ENCODE peak calls at places on chromosomes 11 and 22, in nine cellular contexts. One of them, this sample, is unnamed.
A peak's percentile ranks its signal among the peaks of the same experiment; 100 is the strongest.

GRCh38 chr22:21602579-21602978 is 27.2 kb downstream of the YDJC start:
- DNase-seq in heart right ventricle: no peak
- DNase-seq in uterus: no peak
- DNase-seq in fibroblast of lung: no peak
- DNase-seq in spleen: no peak
- DNase-seq in left ventricle myocardium inferior: no peak
- DNase-seq in HepG2: no peak
- DNase-seq in body of pancreas: no peak
- DNase-seq in right lobe of liver: no peak
- DNase-seq in this sample: no peak

GRCh38 chr22:45192701-45193187 is 29.0 kb downstream of the NUP50 start:
- DNase-seq in heart right ventricle: no peak
- DNase-seq in uterus: no peak
- DNase-seq in fibroblast of lung: no peak
- DNase-seq in spleen: peak; percentile 51
- DNase-seq in left ventricle myocardium inferior: no peak
- DNase-seq in HepG2: peak; percentile 63
- DNase-seq in body of pancreas: no peak
- DNase-seq in right lobe of liver: no peak
- DNase-seq in this sample: no peak

GRCh38 chr11:6682936-6683861 is at the start of gene MRPL17:
- DNase-seq in heart right ventricle: peak; percentile 100
- DNase-seq in uterus: peak; percentile 99
- DNase-seq in fibroblast of lung: peak; percentile 99
- DNase-seq in spleen: peak; percentile 99
- DNase-seq in left ventricle myocardium inferior: peak; percentile 99
- DNase-seq in HepG2: peak; percentile 98
- DNase-seq in body of pancreas: peak; percentile 99
- DNase-seq in right lobe of liver: peak; percentile 99
- DNase-seq in this sample: peak; percentile 99

GRCh38 chr11:41201156-41201555 is 258.3 kb downstream of the LRRC4C start:
- DNase-seq in heart right ventricle: peak; percentile 6
- DNase-seq in uterus: no peak
- DNase-seq in fibroblast of lung: peak; percentile 28
- DNase-seq in spleen: no peak
- DNase-seq in left ventricle myocardium inferior: no peak
- DNase-seq in HepG2: peak; percentile 21
- DNase-seq in body of pancreas: no peak
- DNase-seq in right lobe of liver: no peak
- DNase-seq in this sample: no peak

GRCh38 chr22:46754110-46754799 is 8.2 kb upstream of the TBC1D22A start:
- DNase-seq in heart right ventricle: peak; percentile 96
- DNase-seq in uterus: peak; percentile 86
- DNase-seq in fibroblast of lung: peak; percentile 93
- DNase-seq in spleen: peak; percentile 91
- DNase-seq in left ventricle myocardium inferior: peak; percentile 94
- DNase-seq in HepG2: peak; percentile 92
- DNase-seq in body of pancreas: peak; percentile 94
- DNase-seq in right lobe of liver: peak; percentile 91
- DNase-seq in this sample: peak; percentile 38

GRCh38 chr22:37544955-37545702 is 15.2 kb upstream of the CDC42EP1 start:
- DNase-seq in heart right ventricle: peak; percentile 81
- DNase-seq in uterus: peak; percentile 77
- DNase-seq in fibroblast of lung: peak; percentile 65
- DNase-seq in spleen: no peak
- DNase-seq in left ventricle myocardium inferior: peak; percentile 68
- DNase-seq in HepG2: peak; percentile 81
- DNase-seq in body of pancreas: peak; percentile 92
- DNase-seq in right lobe of liver: peak; percentile 89
- DNase-seq in this sample: peak; percentile 51

GRCh38 chr11:68506908-68507307 is 46.4 kb downstream of the PPP6R3 start:
- DNase-seq in heart right ventricle: no peak
- DNase-seq in uterus: no peak
- DNase-seq in fibroblast of lung: no peak
- DNase-seq in spleen: no peak
- DNase-seq in left ventricle myocardium inferior: no peak
- DNase-seq in HepG2: no peak
- DNase-seq in body of pancreas: no peak
- DNase-seq in right lobe of liver: no peak
- DNase-seq in this sample: no peak

GRCh38 chr11:13902456-13902855 is 60.1 kb upstream of the SPON1 start:
- DNase-seq in heart right ventricle: no peak
- DNase-seq in uterus: no peak
- DNase-seq in fibroblast of lung: no peak
- DNase-seq in spleen: no peak
- DNase-seq in left ventricle myocardium inferior: peak; percentile 21
- DNase-seq in HepG2: no peak
- DNase-seq in body of pancreas: no peak
- DNase-seq in right lobe of liver: no peak
- DNase-seq in this sample: no peak

GRCh38 chr11:131982154-131982553 is 611.7 kb downstream of the NTM start:
- DNase-seq in heart right ventricle: no peak
- DNase-seq in uterus: no peak
- DNase-seq in fibroblast of lung: no peak
- DNase-seq in spleen: no peak
- DNase-seq in left ventricle myocardium inferior: no peak
- DNase-seq in HepG2: no peak
- DNase-seq in body of pancreas: no peak
- DNase-seq in right lobe of liver: no peak
- DNase-seq in this sample: no peak

GRCh38 chr11:102810943-102811528 is 13.1 kb upstream of the MMP1 start:
- DNase-seq in heart right ventricle: no peak
- DNase-seq in uterus: no peak
- DNase-seq in fibroblast of lung: peak; percentile 47
- DNase-seq in spleen: no peak
- DNase-seq in left ventricle myocardium inferior: no peak
- DNase-seq in HepG2: peak; percentile 12
- DNase-seq in body of pancreas: no peak
- DNase-seq in right lobe of liver: no peak
- DNase-seq in this sample: no peak

GRCh38 chr11:102806296-102806695 is 8.3 kb upstream of the MMP1 start:
- DNase-seq in heart right ventricle: no peak
- DNase-seq in uterus: no peak
- DNase-seq in fibroblast of lung: no peak
- DNase-seq in spleen: no peak
- DNase-seq in left ventricle myocardium inferior: no peak
- DNase-seq in HepG2: no peak
- DNase-seq in body of pancreas: no peak
- DNase-seq in right lobe of liver: no peak
- DNase-seq in this sample: no peak

GRCh38 chr11:102813484-102813883 is 15.5 kb upstream of the MMP1 start:
- DNase-seq in heart right ventricle: no peak
- DNase-seq in uterus: no peak
- DNase-seq in fibroblast of lung: no peak
- DNase-seq in spleen: no peak
- DNase-seq in left ventricle myocardium inferior: no peak
- DNase-seq in HepG2: no peak
- DNase-seq in body of pancreas: no peak
- DNase-seq in right lobe of liver: no peak
- DNase-seq in this sample: no peak

GRCh38 chr11:102812188-102812587 is 14.2 kb upstream of the MMP1 start:
- DNase-seq in heart right ventricle: no peak
- DNase-seq in uterus: no peak
- DNase-seq in fibroblast of lung: no peak
- DNase-seq in spleen: no peak
- DNase-seq in left ventricle myocardium inferior: no peak
- DNase-seq in HepG2: no peak
- DNase-seq in body of pancreas: no peak
- DNase-seq in right lobe of liver: no peak
- DNase-seq in this sample: no peak

DNA sequence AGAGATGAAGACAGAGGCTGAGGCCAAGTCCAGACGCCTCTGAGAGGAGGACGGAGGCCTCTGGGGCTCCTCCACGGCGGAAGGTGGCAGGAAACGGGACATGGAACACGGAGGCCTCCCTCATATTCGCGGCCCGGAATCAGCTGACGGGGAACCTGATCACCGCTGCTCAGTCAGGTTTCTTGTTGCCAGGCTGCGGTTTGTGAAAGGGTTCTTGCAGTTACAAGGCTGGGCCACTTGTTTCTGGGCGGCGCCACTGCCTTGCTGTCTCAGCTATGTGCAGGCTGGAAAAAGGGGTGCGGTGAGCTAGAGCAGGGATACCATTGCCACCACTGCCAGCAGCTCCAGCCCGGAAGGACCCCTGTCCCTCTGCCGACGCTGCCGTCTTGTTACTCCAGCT is 10.0 kb upstream of the MMP1 start:
- DNase-seq in heart right ventricle: no peak
- DNase-seq in uterus: no peak
- DNase-seq in fibroblast of lung: peak; percentile 31
- DNase-seq in spleen: no peak
- DNase-seq in left ventricle myocardium inferior: no peak
- DNase-seq in HepG2: peak; percentile 37
- DNase-seq in body of pancreas: peak; percentile 24
- DNase-seq in right lobe of liver: no peak
- DNase-seq in this sample: no peak
- TF ChIP-seq CTCF in heart right ventricle: no peak
- TF ChIP-seq CTCF in uterus: no peak
- TF ChIP-seq CTCF in fibroblast of lung: no peak
- TF ChIP-seq CTCF in spleen: no peak
- TF ChIP-seq CTCF in left ventricle myocardium inferior: no peak
- TF ChIP-seq CTCF in HepG2: peak; percentile 65
- TF ChIP-seq CTCF in body of pancreas: no peak
- TF ChIP-seq CTCF in right lobe of liver: no peak
- TF ChIP-seq CTCF in this sample: no peak

DNA sequence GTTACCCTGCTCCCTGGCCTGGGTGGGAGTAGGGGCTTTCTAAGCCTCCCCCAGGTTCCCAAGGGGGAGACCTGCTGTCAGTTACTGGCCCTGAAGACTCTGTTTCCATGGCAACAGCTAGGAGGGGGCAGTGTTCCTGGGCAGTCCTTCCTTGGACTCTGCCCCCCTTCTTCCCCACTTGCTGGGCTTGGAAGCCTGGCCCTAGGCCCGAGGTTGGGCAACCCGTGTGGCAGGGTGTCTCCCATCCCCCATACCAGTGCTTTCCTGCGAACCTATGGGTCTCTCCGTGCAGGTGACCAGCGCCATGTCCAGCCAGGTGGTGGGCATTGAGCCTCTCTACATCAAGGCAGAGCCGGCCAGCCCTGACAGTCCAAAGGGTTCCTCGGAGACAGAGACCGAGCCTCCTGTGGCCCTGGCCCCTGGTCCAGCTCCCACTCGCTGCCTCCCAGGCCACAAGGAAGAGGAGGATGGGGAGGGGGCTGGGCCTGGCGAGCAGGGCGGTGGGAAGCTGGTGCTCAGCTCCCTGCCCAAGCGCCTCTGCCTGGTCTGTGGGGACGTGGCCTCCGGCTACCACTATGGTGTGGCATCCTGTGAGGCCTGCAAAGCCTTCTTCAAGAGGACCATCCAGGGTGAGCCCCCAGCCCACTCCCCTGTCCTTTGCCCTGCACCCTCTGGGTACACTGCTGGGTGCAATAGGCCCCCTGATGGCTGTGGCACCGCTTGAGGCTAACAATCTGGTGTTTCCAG is 1.7 kb downstream of the ESRRA start:
- DNase-seq in heart right ventricle: no peak
- DNase-seq in uterus: no peak
- DNase-seq in fibroblast of lung: no peak
- DNase-seq in spleen: peak; percentile 87
- DNase-seq in left ventricle myocardium inferior: no peak
- DNase-seq in HepG2: peak; percentile 60
- DNase-seq in body of pancreas: peak; percentile 71
- DNase-seq in right lobe of liver: peak; percentile 94
- DNase-seq in this sample: no peak
- H3K27ac ChIP-seq in heart right ventricle: peak overlapping the region; percentile 93
- H3K27ac ChIP-seq in uterus: peak overlapping the region; percentile 92
- H3K27ac ChIP-seq in fibroblast of lung: no peak overlapping the region
- H3K27ac ChIP-seq in spleen: peak overlapping the region; percentile 97
- H3K27ac ChIP-seq in left ventricle myocardium inferior: peak overlapping the region; percentile 99
- H3K27ac ChIP-seq in HepG2: peak overlapping the region; percentile 82
- H3K27ac ChIP-seq in body of pancreas: peak overlapping the region; percentile 86
- H3K27ac ChIP-seq in right lobe of liver: peak overlapping the region; percentile 97
- H3K27ac ChIP-seq in this sample: peak overlapping the region; percentile 61

GRCh38 chr11:60912851-60913550 is 957 bp upstream of the TMEM109 start:
- DNase-seq in heart right ventricle: no peak
- DNase-seq in uterus: no peak
- DNase-seq in fibroblast of lung: no peak
- DNase-seq in spleen: peak; percentile 82
- DNase-seq in left ventricle myocardium inferior: no peak
- DNase-seq in HepG2: no peak
- DNase-seq in body of pancreas: no peak
- DNase-seq in right lobe of liver: no peak
- DNase-seq in this sample: no peak
- H3K4me3 ChIP-seq in heart right ventricle: no peak overlapping the region
- H3K4me3 ChIP-seq in uterus: peak overlapping the region; percentile 96
- H3K4me3 ChIP-seq in fibroblast of lung: peak overlapping the region; percentile 84
- H3K4me3 ChIP-seq in spleen: peak overlapping the region; percentile 93
- H3K4me3 ChIP-seq in left ventricle myocardium inferior: peak overlapping the region; percentile 94
- H3K4me3 ChIP-seq in HepG2: peak overlapping the region; percentile 24
- H3K4me3 ChIP-seq in body of pancreas: no peak overlapping the region
- H3K4me3 ChIP-seq in right lobe of liver: peak overlapping the region; percentile 93
- H3K4me3 ChIP-seq in this sample: peak overlapping the region; percentile 85

GRCh38 chr11:11332141-11332710 is 20.8 kb downstream of the CSNK2A3 start:
- DNase-seq in heart right ventricle: no peak
- DNase-seq in uterus: no peak
- DNase-seq in fibroblast of lung: no peak
- DNase-seq in spleen: no peak
- DNase-seq in left ventricle myocardium inferior: no peak
- DNase-seq in HepG2: no peak
- DNase-seq in body of pancreas: no peak
- DNase-seq in right lobe of liver: no peak
- DNase-seq in this sample: no peak

GRCh38 chr11:11334607-11335006 is 18.4 kb downstream of the CSNK2A3 start:
- DNase-seq in heart right ventricle: no peak
- DNase-seq in uterus: no peak
- DNase-seq in fibroblast of lung: no peak
- DNase-seq in spleen: no peak
- DNase-seq in left ventricle myocardium inferior: no peak
- DNase-seq in HepG2: no peak
- DNase-seq in body of pancreas: no peak
- DNase-seq in right lobe of liver: no peak
- DNase-seq in this sample: no peak

GRCh38 chr11:11338304-11338703 is 14.7 kb downstream of the CSNK2A3 start:
- DNase-seq in heart right ventricle: no peak
- DNase-seq in uterus: no peak
- DNase-seq in fibroblast of lung: no peak
- DNase-seq in spleen: no peak
- DNase-seq in left ventricle myocardium inferior: no peak
- DNase-seq in HepG2: no peak
- DNase-seq in body of pancreas: no peak
- DNase-seq in right lobe of liver: no peak
- DNase-seq in this sample: no peak

GRCh38 chr11:11336664-11337063 is 16.4 kb downstream of the CSNK2A3 start:
- DNase-seq in heart right ventricle: no peak
- DNase-seq in uterus: no peak
- DNase-seq in fibroblast of lung: no peak
- DNase-seq in spleen: no peak
- DNase-seq in left ventricle myocardium inferior: no peak
- DNase-seq in HepG2: no peak
- DNase-seq in body of pancreas: no peak
- DNase-seq in right lobe of liver: no peak
- DNase-seq in this sample: no peak

DNA sequence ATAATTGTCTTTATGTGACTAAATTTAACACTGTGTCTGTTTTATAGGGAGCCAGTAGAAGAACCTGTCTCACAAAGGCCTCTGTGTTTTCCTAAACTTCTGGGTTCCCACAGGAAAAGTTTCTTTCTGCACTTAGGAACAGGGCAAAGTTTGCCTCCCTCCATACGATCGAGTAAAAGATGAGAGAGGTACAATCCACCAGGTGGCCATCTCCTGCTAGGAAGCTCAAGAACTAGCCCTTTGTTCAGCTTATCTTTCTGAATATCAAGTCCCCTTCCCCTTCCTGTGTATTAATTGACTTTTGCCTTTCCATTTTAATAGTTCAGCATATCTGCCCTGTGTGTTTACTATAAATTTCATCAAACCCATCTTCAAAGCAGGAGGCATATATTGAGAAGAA is 18.0 kb downstream of the CSNK2A3 start:
- DNase-seq in heart right ventricle: no peak
- DNase-seq in uterus: no peak
- DNase-seq in fibroblast of lung: no peak
- DNase-seq in spleen: no peak
- DNase-seq in left ventricle myocardium inferior: no peak
- DNase-seq in HepG2: no peak
- DNase-seq in body of pancreas: no peak
- DNase-seq in right lobe of liver: no peak
- DNase-seq in this sample: no peak
- TF ChIP-seq CTCF in heart right ventricle: no peak
- TF ChIP-seq CTCF in uterus: no peak
- TF ChIP-seq CTCF in fibroblast of lung: no peak
- TF ChIP-seq CTCF in spleen: no peak
- TF ChIP-seq CTCF in left ventricle myocardium inferior: no peak
- TF ChIP-seq CTCF in HepG2: no peak
- TF ChIP-seq CTCF in body of pancreas: no peak
- TF ChIP-seq CTCF in right lobe of liver: no peak
- TF ChIP-seq CTCF in this sample: no peak

This sample was measured in CD8-positive, alpha-beta T cell.